ENCODE peak calls at places on chromosomes 12 and 14, in four cellular contexts. K, X, T and J are unnamed samples.

GRCh38 chr12:78146365-78146772 is 315.7 kb downstream of the NAV3 start:
- DNase-seq in K (peak), X (no peak), T (peak), J (peak)

GRCh38 chr12:30996255-30996654 is 69.7 kb downstream of the TSPAN11 start:
- DNase-seq in K (no peak), X (no peak), T (no peak), J (no peak)

GRCh38 chr12:34402899-34403705 is 380.8 kb downstream of the ALG10 start:
- DNase-seq in K (no peak), X (no peak), T (no peak), J (no peak)

GRCh38 chr14:57865066-57865449 is 834 bp downstream of the SLC35F4 start:
- DNase-seq in K (no peak), X (no peak), T (no peak), J (no peak)

GRCh38 chr14:90815817-90816662 is at the start of gene TTC7B:
- DNase-seq in K (peak), X (no peak), T (peak), J (peak)

GRCh38 chr12:109387425-109388166 is 39.9 kb downstream of the MYO1H start:
- DNase-seq in K (peak), X (no peak), T (peak), J (peak)

GRCh38 chr12:127247937-127248336 is 1019.0 kb upstream of the TMEM132C start:
- DNase-seq in K (no peak), X (no peak), T (no peak), J (no peak)

GRCh38 chr12:111441107-111441928 is 35.6 kb downstream of the SH2B3 start:
- DNase-seq in K (no peak), X (no peak), T (no peak), J (no peak)

GRCh38 chr14:27315947-27316346 is 718.1 kb upstream of the NOVA1 start:
- DNase-seq in K (no peak), X (no peak), T (no peak), J (no peak)

GRCh38 chr12:124668602-124669001 is 101.2 kb upstream of the NCOR2 start:
- DNase-seq in K (no peak), X (no peak), T (no peak), J (no peak)

GRCh38 chr14:105411017-105411941 is 8.3 kb upstream of the MTA1 start:
- DNase-seq in K (peak), X (no peak), T (peak), J (peak)

GRCh38 chr12:93751864-93752610 is 74.9 kb downstream of the CRADD start:
- DNase-seq in K (no peak), X (no peak), T (no peak), J (no peak)

GRCh38 chr12:10736460-10736859 is 13.3 kb upstream of the YBX3 start:
- DNase-seq in K (no peak), X (no peak), T (no peak), J (no peak)

GRCh38 chr14:95313707-95314106 is 6.0 kb downstream of the CLMN start:
- DNase-seq in K (no peak), X (no peak), T (peak), J (peak)

GRCh38 chr14:50594577-50595316 is 34.8 kb downstream of the ATL1 start:
- DNase-seq in K (peak), X (no peak), T (no peak), J (no peak)

GRCh38 chr14:95585971-95586620 is 51.2 kb downstream of the GLRX5 start:
- DNase-seq in K (no peak), X (no peak), T (no peak), J (no peak)

DNA sequence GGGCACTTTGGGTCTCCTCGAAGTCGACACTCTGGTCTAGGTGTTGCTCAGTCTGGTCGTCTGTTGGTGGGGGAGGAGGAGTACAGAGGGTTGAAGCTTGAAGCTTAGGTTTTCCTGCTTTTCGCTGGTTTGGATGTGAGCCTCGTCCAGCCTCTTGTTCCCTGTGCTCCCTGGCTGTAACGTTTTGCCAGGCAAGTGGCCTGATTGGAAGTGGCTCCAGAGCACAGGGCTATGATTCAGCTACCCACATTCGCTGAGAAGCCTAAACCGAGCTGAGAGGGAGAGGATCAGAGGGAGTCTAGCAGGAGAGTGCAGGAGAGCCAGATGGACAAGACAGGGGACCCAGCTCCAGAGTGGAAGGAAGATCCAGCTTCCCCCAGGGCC is 6.1 kb downstream of the HOXC10 start:
- DNase-seq in K (no peak), X (no peak), T (peak), J (no peak)
- TF ChIP-seq EZH2 in K (peak), X (no peak), T (no peak), J (no peak)

GRCh38 chr14:69798339-69798735 is 1.3 kb upstream of the SLC10A1 start:
- DNase-seq in K (no peak), X (no peak), T (no peak), J (no peak)

GRCh38 chr14:69808919-69809808 is 12.1 kb upstream of the SLC10A1 start:
- DNase-seq in K (no peak), X (no peak), T (no peak), J (peak)

GRCh38 chr14:69807192-69807591 is 10.2 kb upstream of the SLC10A1 start:
- DNase-seq in K (no peak), X (no peak), T (no peak), J (no peak)

GRCh38 chr14:69804902-69805301 is 7.9 kb upstream of the SLC10A1 start:
- DNase-seq in K (no peak), X (no peak), T (no peak), J (no peak)

DNA sequence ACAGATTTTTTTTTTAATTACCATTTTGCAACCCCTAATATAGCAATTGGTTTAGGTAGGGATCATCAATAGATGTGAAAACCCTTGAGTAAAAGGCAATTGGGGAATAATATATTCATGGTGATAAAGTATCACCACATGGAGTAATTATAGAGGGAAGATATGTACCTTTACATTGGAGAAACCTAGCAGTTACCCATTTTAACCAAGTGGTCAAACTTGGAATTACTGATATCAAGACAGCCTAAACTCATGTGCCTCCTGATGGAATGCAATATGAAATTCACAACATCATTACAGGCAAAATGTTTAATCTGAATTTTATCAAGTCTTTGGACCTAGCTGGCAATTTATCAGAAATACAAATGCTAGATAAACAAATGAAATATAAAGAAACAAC is 6.7 kb upstream of the SLC10A1 start:
- DNase-seq in K (peak), X (no peak), T (peak), J (no peak)
- TF ChIP-seq CTCF in K (peak), X (no peak), T (peak), J (no peak)

GRCh38 chr12:6074394-6074793 is 50.1 kb downstream of the VWF start:
- DNase-seq in K (no peak), X (no peak), T (no peak), J (no peak)
- TF ChIP-seq EZH2 in K (no peak), X (no peak), T (no peak), J (no peak)

DNA sequence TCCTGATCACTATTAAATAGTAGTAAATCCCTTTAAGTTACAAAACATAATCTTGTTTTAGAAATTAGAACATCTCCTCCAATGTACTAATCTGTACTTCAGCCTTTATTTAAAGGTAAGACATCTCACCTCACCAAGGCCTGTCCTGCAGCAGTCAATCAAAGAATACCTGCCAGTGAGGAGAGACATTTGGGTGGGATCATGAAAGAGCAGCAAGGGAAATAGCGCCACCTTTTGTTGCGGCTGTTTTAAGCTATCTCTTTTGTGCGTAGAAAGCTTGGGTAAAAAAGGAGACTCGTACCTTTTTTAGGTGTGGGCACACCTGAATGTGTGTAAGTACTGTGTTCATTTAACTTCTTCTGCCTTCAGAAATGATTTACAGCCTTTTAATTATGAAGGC is 117.8 kb upstream of the TMTC1 start:
- DNase-seq in K (peak), X (no peak), T (peak), J (no peak)
- TF ChIP-seq CTCF in K (peak), X (no peak), T (peak), J (no peak)

DNA sequence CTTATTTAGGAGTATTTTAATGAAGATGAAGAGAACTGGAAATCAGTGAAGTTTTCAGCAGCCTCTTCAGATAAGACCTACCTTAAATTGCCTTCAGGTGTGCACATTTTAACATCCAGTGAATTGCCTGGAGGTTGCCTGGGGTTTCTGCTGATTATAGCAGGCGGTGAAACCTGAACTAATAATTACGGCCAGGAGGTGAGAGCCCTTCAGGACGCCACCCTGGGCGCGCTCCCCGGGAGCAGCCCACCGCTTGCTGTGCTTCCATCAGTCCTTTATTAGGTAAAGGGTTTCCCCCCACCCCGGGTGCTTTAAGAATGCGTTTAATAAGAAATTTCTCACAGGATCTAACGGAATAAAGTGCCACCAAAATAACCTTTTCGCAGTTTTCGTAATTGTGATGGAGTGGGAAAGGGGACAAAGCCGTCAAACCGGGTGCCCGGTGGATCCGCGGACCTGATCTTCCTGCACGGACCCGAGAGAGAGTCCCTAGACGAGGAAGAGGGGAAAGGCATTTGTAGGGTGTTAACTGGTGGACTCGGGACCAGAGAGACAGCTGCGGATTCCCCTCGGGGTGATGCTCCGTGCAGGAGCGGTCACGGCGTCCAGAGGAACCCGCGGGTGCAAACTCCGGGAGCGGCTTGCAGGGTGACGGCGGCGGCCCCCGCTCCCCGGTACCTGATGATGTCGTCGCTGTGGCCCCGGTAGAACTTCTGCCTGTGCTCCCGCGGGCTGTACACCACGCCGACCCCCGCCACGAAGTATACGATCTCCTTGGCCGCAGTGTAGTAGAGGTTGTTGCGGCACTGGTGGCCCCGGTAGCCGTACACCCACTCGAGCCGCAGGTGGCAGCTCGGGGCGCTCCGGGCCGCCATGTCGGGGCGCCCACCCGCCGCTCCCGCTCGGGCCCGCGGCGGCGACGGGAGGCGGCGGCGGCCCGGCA is 853 bp downstream of the EML5 start:
- DNase-seq in K (peak), X (no peak), T (no peak), J (peak)
- TF ChIP-seq EZH2 in K (peak), X (no peak), T (no peak), J (no peak)

GRCh38 chr12:130858084-130858483 is 13.8 kb upstream of the RAN start:
- DNase-seq in K (no peak), X (no peak), T (no peak), J (no peak)
- TF ChIP-seq CTCF in K (peak), X (no peak), T (peak), J (no peak)

GRCh38 chr14:52315355-52315718 is 1.2 kb downstream of the PTGER2 start:
- DNase-seq in K (peak), X (no peak), T (no peak), J (no peak)
- TF ChIP-seq EZH2 in K (peak), X (no peak), T (no peak), J (no peak)

GRCh38 chr12:92574046-92574783 is 128.6 kb upstream of the PLEKHG7 start:
- DNase-seq in K (peak), X (no peak), T (peak), J (no peak)
- TF ChIP-seq CTCF in K (peak), X (peak), T (peak), J (peak)